ENCODE peak calls at places on chromosomes 7 and 10, in ten cellular contexts. I, T, W, P, M, Z, R, S, J and O are unnamed samples.

GRCh38 chr7:91228927-91229326 is 35.3 kb upstream of the FZD1 start:
- DNase-seq in I (no peak), T (no peak), W (no peak), P (peak), M (no peak), Z (no peak), R (no peak), S (no peak), J (no peak), O (peak)

GRCh38 chr10:75266945-75267344 is 31.2 kb upstream of the COMTD1 start:
- DNase-seq in I (no peak), T (no peak), W (no peak), P (no peak), M (no peak), Z (no peak), R (no peak), S (no peak), J (no peak), O (no peak)

GRCh38 chr7:142927085-142927745 is 6.3 kb downstream of the TRPV5 start:
- DNase-seq in I (no peak), T (no peak), W (no peak), P (no peak), M (no peak), Z (no peak), R (no peak), S (no peak), J (no peak), O (no peak)

GRCh38 chr7:23530355-23530754 is 1.4 kb downstream of the TRA2A start:
- DNase-seq in I (no peak), T (peak), W (no peak), P (peak), M (peak), Z (peak), R (no peak), S (peak), J (no peak), O (peak)

GRCh38 chr10:132461103-132461682 is 64.2 kb downstream of the PWWP2B start:
- DNase-seq in I (peak), T (no peak), W (peak), P (no peak), M (no peak), Z (no peak), R (no peak), S (no peak), J (no peak), O (no peak)

GRCh38 chr10:67306588-67307205 is 380.9 kb downstream of the LRRTM3 start:
- DNase-seq in I (no peak), T (peak), W (no peak), P (peak), M (peak), Z (no peak), R (no peak), S (no peak), J (no peak), O (peak)

GRCh38 chr10:53356616-53357349 is 584.2 kb upstream of the MBL2 start:
- DNase-seq in I (no peak), T (peak), W (no peak), P (peak), M (no peak), Z (no peak), R (no peak), S (no peak), J (no peak), O (no peak)

GRCh38 chr10:22646291-22646926 is 68.0 kb downstream of the PIP4K2A start:
- DNase-seq in I (no peak), T (no peak), W (no peak), P (no peak), M (no peak), Z (no peak), R (no peak), S (no peak), J (no peak), O (no peak)

GRCh38 chr7:157080111-157080730 is 58.5 kb upstream of the UBE3C start:
- DNase-seq in I (peak), T (no peak), W (no peak), P (peak), M (no peak), Z (no peak), R (no peak), S (no peak), J (no peak), O (no peak)

GRCh38 chr7:17546206-17546998 is 247.9 kb downstream of the AHR start:
- DNase-seq in I (no peak), T (peak), W (no peak), P (peak), M (no peak), Z (peak), R (no peak), S (no peak), J (no peak), O (peak)

GRCh38 chr7:142813262-142813661 is 41.6 kb upstream of the EPHB6 start:
- DNase-seq in I (no peak), T (peak), W (no peak), P (no peak), M (no peak), Z (peak), R (no peak), S (no peak), J (no peak), O (peak)

GRCh38 chr7:115707684-115708341 is 322.8 kb downstream of the TFEC start:
- DNase-seq in I (no peak), T (no peak), W (no peak), P (no peak), M (no peak), Z (no peak), R (peak), S (no peak), J (no peak), O (no peak)

GRCh38 chr7:1678571-1679325 is 8.7 kb downstream of the ELFN1 start:
- DNase-seq in I (peak), T (no peak), W (peak), P (no peak), M (no peak), Z (no peak), R (no peak), S (no peak), J (peak), O (no peak)

GRCh38 chr7:1713502-1714484 is 43.7 kb downstream of the ELFN1 start:
- DNase-seq in I (peak), T (no peak), W (peak), P (no peak), M (no peak), Z (no peak), R (no peak), S (no peak), J (no peak), O (no peak)

GRCh38 chr7:120628233-120628632 is 229.7 kb downstream of the TSPAN12 start:
- DNase-seq in I (no peak), T (no peak), W (no peak), P (no peak), M (no peak), Z (no peak), R (no peak), S (no peak), J (no peak), O (no peak)

GRCh38 chr7:137073571-137074325 is 205.3 kb downstream of the CHRM2 start:
- DNase-seq in I (no peak), T (peak), W (no peak), P (peak), M (no peak), Z (peak), R (no peak), S (no peak), J (no peak), O (peak)

GRCh38 chr7:10128748-10129147 is 844.9 kb upstream of the PHF14 start:
- DNase-seq in I (no peak), T (no peak), W (no peak), P (no peak), M (no peak), Z (no peak), R (no peak), S (no peak), J (peak), O (no peak)

GRCh38 chr10:51932530-51932929 is 233.1 kb upstream of the CSTF2T start:
- DNase-seq in I (no peak), T (no peak), W (no peak), P (no peak), M (no peak), Z (no peak), R (no peak), S (no peak), J (no peak), O (no peak)

GRCh38 chr7:2572101-2572842 is 13.5 kb downstream of the IQCE start:
- DNase-seq in I (no peak), T (peak), W (no peak), P (peak), M (no peak), Z (no peak), R (peak), S (no peak), J (no peak), O (peak)

GRCh38 chr7:151727579-151728285 is 149.2 kb downstream of the PRKAG2 start:
- DNase-seq in I (peak), T (peak), W (peak), P (peak), M (no peak), Z (peak), R (peak), S (peak), J (no peak), O (peak)

GRCh38 chr7:4694653-4695335 is 12.7 kb downstream of the FOXK1 start:
- DNase-seq in I (peak), T (peak), W (no peak), P (no peak), M (no peak), Z (peak), R (no peak), S (no peak), J (no peak), O (peak)

GRCh38 chr10:48691812-48692528 is 7.3 kb downstream of the WDFY4 start:
- DNase-seq in I (no peak), T (no peak), W (no peak), P (no peak), M (no peak), Z (no peak), R (no peak), S (no peak), J (no peak), O (no peak)

GRCh38 chr7:23472974-23473847 is 2.9 kb upstream of the IGF2BP3 start:
- DNase-seq in I (no peak), T (no peak), W (no peak), P (peak), M (peak), Z (no peak), R (no peak), S (no peak), J (no peak), O (peak)

GRCh38 chr10:58651040-58651439 is 138.4 kb downstream of the BICC1 start:
- DNase-seq in I (no peak), T (peak), W (no peak), P (no peak), M (no peak), Z (peak), R (no peak), S (no peak), J (no peak), O (peak)

GRCh38 chr7:42689626-42690025 is 222.2 kb downstream of the C7orf25 start:
- DNase-seq in I (no peak), T (no peak), W (no peak), P (peak), M (no peak), Z (no peak), R (no peak), S (no peak), J (no peak), O (peak)

GRCh38 chr10:122374859-122375721 is 582 bp downstream of the PLEKHA1 start:
- DNase-seq in I (peak), T (peak), W (peak), P (peak), M (peak), Z (peak), R (no peak), S (peak), J (no peak), O (peak)

GRCh38 chr7:1591396-1591795 is 21.6 kb upstream of the PSMG3 start:
- DNase-seq in I (peak), T (no peak), W (no peak), P (no peak), M (no peak), Z (no peak), R (no peak), S (no peak), J (no peak), O (no peak)

GRCh38 chr7:148334959-148335577 is 255.5 kb upstream of the C7orf33 start:
- DNase-seq in I (no peak), T (peak), W (no peak), P (peak), M (no peak), Z (peak), R (peak), S (no peak), J (no peak), O (no peak)

GRCh38 chr7:42236266-42237161 is 495 bp downstream of the GLI3 start:
- DNase-seq in I (peak), T (peak), W (peak), P (peak), M (no peak), Z (peak), R (no peak), S (no peak), J (no peak), O (peak)

GRCh38 chr7:34486371-34486770 is 171.6 kb upstream of the NPSR1 start:
- DNase-seq in I (no peak), T (no peak), W (no peak), P (no peak), M (no peak), Z (no peak), R (no peak), S (no peak), J (no peak), O (no peak)

GRCh38 chr7:16171928-16172327 is 249.4 kb downstream of the CRPPA start:
- DNase-seq in I (no peak), T (peak), W (no peak), P (no peak), M (no peak), Z (no peak), R (no peak), S (no peak), J (no peak), O (peak)

GRCh38 chr10:130935897-130936550 is 375.5 kb downstream of the TCERG1L start:
- DNase-seq in I (no peak), T (no peak), W (no peak), P (no peak), M (no peak), Z (no peak), R (no peak), S (no peak), J (no peak), O (no peak)

GRCh38 chr10:122181055-122181732 is 89.9 kb upstream of the BTBD16 start:
- DNase-seq in I (peak), T (peak), W (no peak), P (peak), M (no peak), Z (peak), R (no peak), S (no peak), J (no peak), O (peak)

GRCh38 chr7:47544416-47544815 is 37.5 kb downstream of the TNS3 start:
- DNase-seq in I (peak), T (no peak), W (no peak), P (no peak), M (no peak), Z (no peak), R (no peak), S (no peak), J (no peak), O (no peak)

GRCh38 chr7:132771301-132771730 is 195.0 kb upstream of the PLXNA4 start:
- DNase-seq in I (no peak), T (no peak), W (no peak), P (no peak), M (no peak), Z (no peak), R (no peak), S (no peak), J (no peak), O (peak)

GRCh38 chr7:27176962-27177794 is 3.1 kb upstream of the HOXA10 start:
- DNase-seq in I (peak), T (no peak), W (peak), P (no peak), M (no peak), Z (no peak), R (no peak), S (no peak), J (no peak), O (peak)

GRCh38 chr7:27179503-27180430 is 5.3 kb downstream of the HOXA11 start:
- DNase-seq in I (peak), T (no peak), W (peak), P (peak), M (peak), Z (peak), R (peak), S (no peak), J (no peak), O (peak)

GRCh38 chr7:27177795-27178320 is 3.7 kb upstream of the HOXA10 start:
- DNase-seq in I (no peak), T (no peak), W (no peak), P (no peak), M (no peak), Z (no peak), R (no peak), S (no peak), J (no peak), O (peak)

GRCh38 chr7:27179030-27179429 is 4.9 kb upstream of the HOXA10 start:
- DNase-seq in I (no peak), T (no peak), W (no peak), P (no peak), M (no peak), Z (no peak), R (no peak), S (no peak), J (no peak), O (peak)

DNA sequence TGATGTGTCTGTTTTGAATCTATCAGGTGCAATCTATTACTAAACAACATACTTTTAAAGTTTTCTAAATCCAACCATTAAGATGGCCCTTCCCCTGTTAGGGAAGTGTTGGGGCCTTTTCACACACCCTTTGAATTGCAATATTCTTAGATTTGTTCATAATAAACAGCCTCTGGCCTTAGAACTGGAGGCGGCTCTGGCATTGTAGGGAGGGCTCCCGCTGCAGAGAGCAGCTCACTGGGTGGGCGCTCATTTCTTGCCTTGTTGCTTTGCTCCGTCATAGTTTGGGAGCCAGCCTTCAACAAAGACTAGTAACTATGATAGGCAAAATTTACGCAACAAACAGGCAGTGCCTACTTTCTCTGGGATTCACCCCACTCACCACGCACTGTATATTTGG is 4.2 kb upstream of the HOXA10 start:
- DNase-seq in I (no peak), T (no peak), W (no peak), P (no peak), M (no peak), Z (peak), R (no peak), S (no peak), J (no peak), O (peak)
- H3K4me3 ChIP-seq in I (peak), T (no peak), W (no peak), P (no peak), M (no peak), Z (peak), R (peak), S (no peak), J (no peak), O (peak)

GRCh38 chr10:113326160-113327111 is 226.4 kb upstream of the HABP2 start:
- DNase-seq in I (no peak), T (peak), W (no peak), P (peak), M (no peak), Z (peak), R (peak), S (peak), J (no peak), O (peak)
- TF ChIP-seq CTCF in I (no peak), T (peak), W (no peak), P (no peak), M (no peak), Z (peak), R (peak), S (peak), J (no peak), O (no peak)

GRCh38 chr7:77455334-77455733 is 39.2 kb upstream of the GSAP start:
- DNase-seq in I (no peak), T (peak), W (peak), P (peak), M (no peak), Z (peak), R (peak), S (no peak), J (peak), O (peak)
- H3K4me3 ChIP-seq in I (no peak), T (no peak), W (no peak), P (no peak), M (no peak), Z (no peak), R (no peak), S (no peak), J (no peak), O (no peak)

GRCh38 chr7:130207033-130207432 is 627 bp upstream of the SSMEM1 start:
- DNase-seq in I (no peak), T (no peak), W (no peak), P (no peak), M (no peak), Z (no peak), R (no peak), S (no peak), J (no peak), O (no peak)
- TF ChIP-seq CTCF in I (no peak), T (peak), W (no peak), P (peak), M (peak), Z (no peak), R (no peak), S (no peak), J (no peak), O (no peak)

GRCh38 chr7:135147341-135147898 is 452 bp upstream of the TMEM140 start:
- DNase-seq in I (no peak), T (peak), W (no peak), P (no peak), M (no peak), Z (peak), R (no peak), S (no peak), J (no peak), O (peak)
- H3K4me3 ChIP-seq in I (peak), T (peak), W (peak), P (no peak), M (peak), Z (peak), R (peak), S (peak), J (peak), O (peak)